ENCODE peak calls at places on chromosomes 7 and 10, in five cellular contexts. M, H, D, Q and F are unnamed samples.

GRCh38 chr7:157657741-157658740 is 321.2 kb downstream of the DNAJB6 start:
- DNase-seq in D (peak), H (no peak), M (peak), Q (no peak), F (no peak)

GRCh38 chr7:39085590-39086049 is 107.9 kb downstream of the POU6F2 start:
- DNase-seq in D (no peak), M (no peak), Q (peak), H (no peak), F (no peak)

GRCh38 chr10:6866757-6867156 is 286.7 kb upstream of the PRKCQ start:
- DNase-seq in M (no peak), H (no peak), Q (no peak), D (no peak), F (no peak)

GRCh38 chr7:18508441-18509427 is 13.2 kb downstream of the HDAC9 start:
- DNase-seq in D (no peak), M (no peak), Q (peak), H (no peak), F (peak)

GRCh38 chr7:137025469-137026175 is 157.2 kb downstream of the CHRM2 start:
- DNase-seq in H (no peak), Q (no peak), M (no peak), D (no peak), F (no peak)

GRCh38 chr7:94301024-94301588 is 93.6 kb upstream of the COL1A2 start:
- DNase-seq in D (peak), Q (peak), M (peak), H (peak), F (peak)

GRCh38 chr10:87092861-87093460 is 1.7 kb downstream of the GLUD1 start:
- DNase-seq in H (no peak), Q (peak), M (no peak), D (no peak), F (no peak)

GRCh38 chr7:78018541-78019456 is 220.2 kb downstream of the PHTF2 start:
- DNase-seq in Q (peak), D (no peak), M (peak), H (peak), F (no peak)

GRCh38 chr10:84375011-84375410 is 46.6 kb downstream of the CCSER2 start:
- DNase-seq in H (no peak), Q (peak), M (no peak), D (no peak), F (peak)

GRCh38 chr10:33657154-33657900 is 322.9 kb upstream of the NRP1 start:
- DNase-seq in H (no peak), M (no peak), Q (peak), D (no peak), F (peak)

GRCh38 chr10:6383099-6383812 is 180.5 kb downstream of the PFKFB3 start:
- DNase-seq in Q (no peak), M (no peak), D (no peak), H (no peak), F (no peak)

GRCh38 chr7:140640727-140641531 is at the start of gene DENND2A:
- DNase-seq in H (peak), Q (no peak), D (peak), M (peak), F (no peak)

GRCh38 chr10:86144301-86144700 is 222.3 kb downstream of the GRID1 start:
- DNase-seq in Q (no peak), H (no peak), D (no peak), M (no peak), F (no peak)

GRCh38 chr7:104627516-104627915 is 299.1 kb downstream of the LHFPL3 start:
- DNase-seq in H (no peak), D (no peak), Q (no peak), M (no peak), F (no peak)

GRCh38 chr7:22723171-22723601 is 3.8 kb upstream of the IL6 start:
- DNase-seq in Q (no peak), M (peak), H (peak), D (no peak), F (no peak)

GRCh38 chr7:37083311-37084096 is 359.2 kb upstream of the AOAH start:
- DNase-seq in D (no peak), H (peak), M (no peak), Q (no peak), F (peak)

GRCh38 chr10:118256209-118256608 is 85.9 kb downstream of the FAM204A start:
- DNase-seq in H (no peak), Q (no peak), M (no peak), D (no peak), F (no peak)

GRCh38 chr7:95611224-95611623 is 14.9 kb upstream of the PDK4 start:
- DNase-seq in D (no peak), Q (no peak), M (no peak), H (no peak), F (no peak)

GRCh38 chr10:19168584-19168983 is 120.0 kb downstream of the MALRD1 start:
- DNase-seq in M (no peak), D (no peak), Q (no peak), H (no peak), F (no peak)

GRCh38 chr10:58513189-58514101 is 773 bp downstream of the BICC1 start:
- DNase-seq in Q (no peak), M (peak), H (peak), D (peak), F (peak)

GRCh38 chr7:157010588-157011332 is at the start of gene MNX1:
- DNase-seq in M (peak), H (peak), D (peak), Q (no peak), F (no peak)

GRCh38 chr7:92613720-92614119 is 23.5 kb upstream of the FAM133B start:
- DNase-seq in D (no peak), M (no peak), H (no peak), Q (no peak), F (no peak)

GRCh38 chr10:110806335-110806734 is 65.4 kb upstream of the PDCD4 start:
- DNase-seq in H (no peak), D (no peak), Q (no peak), M (no peak), F (no peak)

GRCh38 chr10:2885956-2886296 is 181.4 kb upstream of the PFKP start:
- DNase-seq in M (no peak), D (no peak), H (no peak), Q (no peak), F (no peak)

GRCh38 chr7:44880317-44881018 is 4.9 kb downstream of the PURB start:
- DNase-seq in D (no peak), M (no peak), Q (no peak), H (no peak), F (no peak)
- H3K4me3 ChIP-seq in D (peak), M (peak), Q (no peak), H (peak), F (peak)

GRCh38 chr10:14560274-14560673 is 214.4 kb downstream of the FAM107B start:
- DNase-seq in M (peak), H (no peak), Q (no peak), D (no peak), F (no peak)
- H3K4me3 ChIP-seq in M (no peak), H (no peak), Q (no peak), D (no peak), F (no peak)

GRCh38 chr7:29480456-29480855 is 83.2 kb upstream of the PRR15 start:
- DNase-seq in Q (no peak), H (no peak), D (no peak), M (no peak), F (no peak)
- H3K4me3 ChIP-seq in Q (no peak), H (no peak), D (no peak), M (peak), F (no peak)

GRCh38 chr7:73645643-73646182 is 21.4 kb upstream of the MLXIPL start:
- DNase-seq in D (no peak), M (no peak), Q (no peak), H (no peak), F (no peak)
- H3K4me3 ChIP-seq in D (no peak), M (no peak), Q (no peak), H (no peak), F (no peak)

DNA sequence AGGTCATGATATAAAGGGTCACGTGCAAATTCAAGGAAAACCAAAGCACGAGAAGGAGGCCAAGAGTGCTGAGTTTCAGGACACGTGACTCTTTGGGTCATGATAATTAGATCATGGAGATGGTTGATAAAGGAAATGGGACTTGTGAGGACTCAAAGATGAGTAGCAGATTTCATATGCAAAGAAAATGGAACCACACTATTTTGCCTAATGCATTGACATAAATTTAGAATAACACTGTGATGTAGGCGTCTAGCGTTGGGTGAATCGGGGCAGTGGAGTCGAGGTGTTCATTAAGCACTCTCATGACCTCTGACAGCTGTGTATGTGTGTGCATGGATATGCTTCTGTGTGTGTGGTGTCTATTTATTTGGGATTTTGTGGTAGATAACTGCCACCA is 1025.6 kb upstream of the LRRTM3 start:
- DNase-seq in D (no peak), Q (no peak), M (no peak), H (no peak), F (no peak)
- H3K4me3 ChIP-seq in D (no peak), Q (no peak), M (no peak), H (no peak), F (no peak)

DNA sequence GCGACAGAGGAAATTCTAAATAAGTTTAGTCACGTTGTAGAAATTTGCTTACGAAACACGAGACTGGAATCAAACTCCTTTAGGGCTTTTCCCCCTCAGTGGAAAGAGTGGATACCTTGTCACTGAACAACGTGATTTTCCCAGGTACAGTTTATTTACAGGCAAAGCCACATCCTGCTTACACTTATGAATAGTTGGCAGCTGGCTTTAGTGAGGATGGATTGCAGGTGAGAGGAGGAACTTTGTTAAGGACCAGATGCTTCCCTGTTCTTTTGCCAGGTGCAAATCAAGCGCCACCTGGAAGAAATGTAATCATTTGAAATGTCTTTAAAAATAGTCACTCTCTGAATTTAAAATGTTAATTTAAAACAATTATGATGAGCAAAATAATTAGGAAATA is 282.4 kb downstream of the ADARB2 start:
- DNase-seq in H (no peak), Q (no peak), D (no peak), M (no peak), F (no peak)
- H3K4me3 ChIP-seq in H (no peak), Q (no peak), D (no peak), M (no peak), F (no peak)

GRCh38 chr10:103627111-103627892 is 133.8 kb downstream of the NEURL1 start:
- DNase-seq in Q (no peak), D (no peak), M (no peak), H (no peak), F (no peak)
- H3K4me3 ChIP-seq in Q (no peak), D (no peak), M (no peak), H (no peak), F (no peak)

DNA sequence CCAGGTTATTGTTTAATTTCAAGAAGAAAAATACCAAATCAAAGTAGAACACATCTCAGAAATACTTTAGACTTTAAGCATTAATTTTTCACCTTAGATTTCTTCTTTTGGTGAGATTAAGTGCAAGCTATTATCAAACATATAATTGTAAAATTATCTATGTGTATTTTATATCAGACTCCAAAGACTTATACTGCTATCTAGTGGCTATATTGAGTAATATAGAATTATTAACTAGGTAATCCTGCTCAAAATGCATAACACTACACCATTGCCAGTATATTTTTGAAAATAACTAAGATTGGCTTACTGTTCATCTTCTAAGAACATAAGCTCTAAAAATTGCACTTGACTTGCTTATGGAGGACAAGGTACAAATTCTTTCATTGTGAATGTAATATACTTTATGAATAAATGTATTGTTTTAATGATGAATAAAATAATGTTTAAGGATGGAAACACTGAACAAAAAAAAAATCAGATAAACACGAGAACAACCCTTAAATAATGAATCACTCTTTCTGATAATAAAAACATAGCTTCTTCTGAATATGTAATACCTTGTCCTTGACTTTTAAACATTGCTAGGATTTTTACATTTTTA is 86.7 kb upstream of the GNAI1 start:
- DNase-seq in H (no peak), D (no peak), M (no peak), Q (no peak), F (no peak)
- H3K4me3 ChIP-seq in H (no peak), D (no peak), M (no peak), Q (no peak), F (no peak)

DNA sequence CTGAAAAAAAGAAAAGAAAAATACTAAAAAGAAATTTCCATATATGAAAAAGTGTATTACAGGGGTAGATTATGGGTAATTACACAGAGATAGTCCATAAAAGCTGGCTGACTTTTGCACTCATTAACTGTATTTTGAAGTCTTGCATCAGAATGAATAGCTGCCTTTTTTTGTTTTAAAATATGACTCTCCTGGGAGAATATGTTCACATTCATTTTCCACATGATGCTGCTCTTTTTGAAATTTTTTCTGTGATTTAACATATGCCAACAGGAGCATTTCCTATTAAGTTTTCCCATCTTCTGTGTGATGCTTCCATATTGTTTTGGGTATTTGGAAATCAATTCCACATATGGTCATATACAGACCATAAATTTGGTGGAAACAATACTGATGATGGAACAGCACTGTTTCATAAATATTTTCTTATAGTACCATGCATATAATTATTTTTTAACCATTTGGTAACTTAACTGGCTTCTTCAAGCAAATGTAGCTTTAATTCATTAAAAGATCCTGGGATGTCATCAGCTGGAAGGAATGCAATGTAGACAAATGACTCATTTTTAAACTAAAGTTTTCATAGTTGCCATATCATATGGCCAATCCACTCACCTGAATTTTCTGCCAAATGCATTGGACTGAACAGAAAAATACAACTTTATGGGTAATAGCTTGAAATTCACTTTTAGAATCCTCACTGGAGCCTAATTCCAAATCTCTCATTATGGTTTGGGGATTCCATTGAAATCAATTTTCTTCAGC is 313.9 kb upstream of the GLI3 start:
- DNase-seq in Q (no peak), D (no peak), M (no peak), H (no peak), F (no peak)
- H3K4me3 ChIP-seq in Q (no peak), D (no peak), M (no peak), H (no peak), F (no peak)